ENCODE peak calls at places on chromosome 14, in nine cellular contexts. G, P, Y, K, B, M, F, U and J are unnamed samples.

GRCh38 chr14:72514660-72515025 is 379.3 kb downstream of the DPF3 start:
- DNase-seq in G (no peak), P (no peak), Y (no peak), K (no peak), B (no peak), M (no peak), F (no peak), U (no peak), J (no peak)

GRCh38 chr14:92491782-92492181 is 21.8 kb upstream of the RIN3 start:
- DNase-seq in G (no peak), P (no peak), Y (no peak), K (no peak), B (no peak), M (no peak), F (no peak), U (no peak), J (no peak)

GRCh38 chr14:100132161-100132902 is 27.1 kb downstream of the DEGS2 start:
- DNase-seq in G (no peak), P (peak; percentile 66), Y (no peak), K (no peak), B (no peak), M (no peak), F (no peak), U (no peak), J (no peak)

GRCh38 chr14:76083796-76084195 is 67.9 kb upstream of the GPATCH2L start:
- DNase-seq in G (no peak), P (no peak), Y (no peak), K (no peak), B (no peak), M (no peak), F (no peak), U (no peak), J (no peak)

GRCh38 chr14:68516235-68516634 is 276.6 kb downstream of the ZFP36L1 start:
- DNase-seq in G (no peak), P (no peak), Y (no peak), K (no peak), B (no peak), M (no peak), F (no peak), U (no peak), J (no peak)

GRCh38 chr14:78227466-78228077 is 57.4 kb downstream of the NRXN3 start:
- DNase-seq in G (no peak), P (no peak), Y (no peak), K (no peak), B (no peak), M (no peak), F (peak; percentile 7), U (no peak), J (no peak)

GRCh38 chr14:80447396-80447795 is 236.1 kb upstream of the DIO2 start:
- DNase-seq in G (no peak), P (no peak), Y (no peak), K (no peak), B (no peak), M (no peak), F (peak; percentile 40), U (no peak), J (no peak)

GRCh38 chr14:49461529-49462401 is 124.4 kb downstream of the RPS29 start:
- DNase-seq in G (peak; percentile 62), P (peak; percentile 41), Y (peak; percentile 59), K (peak; percentile 68), B (no peak), M (peak; percentile 74), F (peak; percentile 66), U (peak; percentile 21), J (peak; percentile 15)

GRCh38 chr14:101603096-101603495 is 41.8 kb downstream of the DIO3 start:
- DNase-seq in G (no peak), P (no peak), Y (no peak), K (no peak), B (peak; percentile 3), M (no peak), F (no peak), U (no peak), J (no peak)

GRCh38 chr14:102058146-102058545 is 28.7 kb downstream of the HSP90AA1 start:
- DNase-seq in G (no peak), P (no peak), Y (no peak), K (no peak), B (no peak), M (no peak), F (no peak), U (no peak), J (no peak)

GRCh38 chr14:104885031-104885972 is 20.2 kb downstream of the CEP170B start:
- DNase-seq in G (no peak), P (no peak), Y (no peak), K (no peak), B (peak; percentile 35), M (no peak), F (no peak), U (no peak), J (no peak)

GRCh38 chr14:104587641-104588040 is 8.1 kb downstream of the C14orf180 start:
- DNase-seq in G (no peak), P (no peak), Y (no peak), K (no peak), B (no peak), M (no peak), F (no peak), U (no peak), J (no peak)

GRCh38 chr14:104928391-104929133 is 3.9 kb downstream of the PLD4 start:
- DNase-seq in G (no peak), P (no peak), Y (no peak), K (no peak), B (no peak), M (no peak), F (no peak), U (no peak), J (no peak)

GRCh38 chr14:51368721-51369163 is 128.7 kb downstream of the TMX1 start:
- DNase-seq in G (no peak), P (peak; percentile 82), Y (peak; percentile 46), K (peak; percentile 79), B (no peak), M (no peak), F (peak; percentile 79), U (peak; percentile 43), J (peak; percentile 65)

GRCh38 chr14:90518941-90519256 is 122.1 kb downstream of the CALM1 start:
- DNase-seq in G (peak; percentile 39), P (no peak), Y (no peak), K (no peak), B (no peak), M (peak; percentile 23), F (no peak), U (no peak), J (no peak)

GRCh38 chr14:70882771-70883492 is 24.3 kb upstream of the PCNX1 start:
- DNase-seq in G (no peak), P (no peak), Y (no peak), K (peak; percentile 66), B (no peak), M (peak; percentile 78), F (peak; percentile 74), U (peak; percentile 59), J (no peak)

GRCh38 chr14:23601845-23602180 is 23.2 kb upstream of the JPH4 start:
- DNase-seq in G (no peak), P (no peak), Y (no peak), K (no peak), B (no peak), M (no peak), F (no peak), U (no peak), J (no peak)

GRCh38 chr14:34368115-34368970 is 93.7 kb downstream of the SPTSSA start:
- DNase-seq in G (no peak), P (peak; percentile 54), Y (no peak), K (no peak), B (no peak), M (peak; percentile 69), F (peak; percentile 72), U (no peak), J (no peak)

GRCh38 chr14:59325906-59326305 is 137.4 kb downstream of the DAAM1 start:
- DNase-seq in G (no peak), P (peak; percentile 55), Y (no peak), K (no peak), B (no peak), M (no peak), F (no peak), U (no peak), J (no peak)

GRCh38 chr14:63203618-63204406 is 431 bp upstream of the RHOJ start:
- DNase-seq in G (no peak), P (peak; percentile 40), Y (peak; percentile 98), K (peak; percentile 94), B (peak; percentile 28), M (peak; percentile 13), F (peak; percentile 93), U (peak; percentile 29), J (peak; percentile 58)